ENCODE peak calls at places on chromosome 4, in seven cellular contexts. One of them, this sample, is unnamed.

GRCh38 chr4:183185018-183185417 is 86.0 kb downstream of the WWC2 start:
- DNase-seq in gastrocnemius medialis: no peak
- DNase-seq in choroid plexus epithelial cell: peak; percentile 44
- DNase-seq in uterus: no peak
- DNase-seq in heart right ventricle: no peak
- DNase-seq in kidney epithelial cell: no peak
- DNase-seq in pancreas: no peak
- DNase-seq in this sample: no peak

GRCh38 chr4:6887591-6888371 is 21.8 kb upstream of the TBC1D14 start:
- DNase-seq in pancreas: no peak
- DNase-seq in kidney epithelial cell: no peak
- DNase-seq in heart right ventricle: peak; percentile 64
- DNase-seq in uterus: no peak
- DNase-seq in choroid plexus epithelial cell: peak; percentile 67
- DNase-seq in gastrocnemius medialis: no peak
- DNase-seq in this sample: peak; percentile 45

GRCh38 chr4:122658818-122659295 is 38.0 kb upstream of the IL21 start:
- DNase-seq in choroid plexus epithelial cell: no peak
- DNase-seq in heart right ventricle: no peak
- DNase-seq in uterus: no peak
- DNase-seq in gastrocnemius medialis: no peak
- DNase-seq in pancreas: no peak
- DNase-seq in kidney epithelial cell: no peak
- DNase-seq in this sample: no peak

GRCh38 chr4:98994474-98995182 is 893 bp upstream of the METAP1 start:
- DNase-seq in uterus: no peak
- DNase-seq in gastrocnemius medialis: no peak
- DNase-seq in pancreas: no peak
- DNase-seq in choroid plexus epithelial cell: peak; percentile 44
- DNase-seq in kidney epithelial cell: no peak
- DNase-seq in heart right ventricle: no peak
- DNase-seq in this sample: peak; percentile 34

GRCh38 chr4:139167774-139168444 is 9.1 kb downstream of the ELF2 start:
- DNase-seq in uterus: no peak
- DNase-seq in heart right ventricle: no peak
- DNase-seq in choroid plexus epithelial cell: peak; percentile 71
- DNase-seq in kidney epithelial cell: no peak
- DNase-seq in gastrocnemius medialis: no peak
- DNase-seq in pancreas: no peak
- DNase-seq in this sample: no peak

GRCh38 chr4:126404549-126404948 is 1089.8 kb downstream of the FAT4 start:
- DNase-seq in pancreas: no peak
- DNase-seq in uterus: no peak
- DNase-seq in choroid plexus epithelial cell: peak; percentile 12
- DNase-seq in gastrocnemius medialis: no peak
- DNase-seq in heart right ventricle: no peak
- DNase-seq in kidney epithelial cell: no peak
- DNase-seq in this sample: no peak

GRCh38 chr4:17309567-17310268 is 202.2 kb downstream of the QDPR start:
- DNase-seq in choroid plexus epithelial cell: peak; percentile 37
- DNase-seq in pancreas: no peak
- DNase-seq in kidney epithelial cell: no peak
- DNase-seq in heart right ventricle: no peak
- DNase-seq in gastrocnemius medialis: no peak
- DNase-seq in uterus: no peak
- DNase-seq in this sample: no peak

GRCh38 chr4:141654098-141654497 is 17.7 kb downstream of the IL15 start:
- DNase-seq in choroid plexus epithelial cell: peak; percentile 25
- DNase-seq in gastrocnemius medialis: no peak
- DNase-seq in heart right ventricle: peak; percentile 38
- DNase-seq in uterus: peak; percentile 22
- DNase-seq in pancreas: peak; percentile 6
- DNase-seq in kidney epithelial cell: no peak
- DNase-seq in this sample: no peak

DNA sequence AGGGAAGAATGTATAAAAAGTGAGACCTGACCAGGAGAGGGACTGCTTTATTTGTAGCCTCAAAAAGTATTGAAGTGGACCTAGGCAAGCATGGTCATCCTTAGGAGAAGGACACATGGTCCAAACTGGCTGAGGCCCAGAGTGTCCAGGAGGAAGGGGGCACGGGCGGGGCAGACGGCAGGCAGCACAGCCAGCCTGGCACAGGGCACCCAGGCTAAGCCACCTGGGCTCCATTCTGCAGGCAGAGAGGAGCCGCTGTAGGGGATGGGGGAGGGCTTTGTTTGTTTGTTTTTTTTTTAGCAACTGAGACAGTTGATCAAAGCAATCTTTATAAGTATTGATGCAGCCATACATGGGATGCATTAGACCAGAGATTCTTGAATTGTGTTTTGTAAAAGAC is 188.6 kb downstream of the PRDM5 start:
- DNase-seq in heart right ventricle: no peak
- DNase-seq in choroid plexus epithelial cell: no peak
- DNase-seq in kidney epithelial cell: no peak
- DNase-seq in pancreas: no peak
- DNase-seq in gastrocnemius medialis: no peak
- DNase-seq in uterus: no peak
- DNase-seq in this sample: peak; percentile 27
- TF ChIP-seq CTCF in heart right ventricle: no peak
- TF ChIP-seq CTCF in choroid plexus epithelial cell: no peak
- TF ChIP-seq CTCF in kidney epithelial cell: no peak
- TF ChIP-seq CTCF in pancreas: no peak
- TF ChIP-seq CTCF in gastrocnemius medialis: no peak
- TF ChIP-seq CTCF in uterus: no peak
- TF ChIP-seq CTCF in this sample: no peak

GRCh38 chr4:137283737-137284136 is 248.6 kb downstream of the PCDH18 start:
- DNase-seq in gastrocnemius medialis: no peak
- DNase-seq in kidney epithelial cell: no peak
- DNase-seq in heart right ventricle: no peak
- DNase-seq in uterus: no peak
- DNase-seq in pancreas: no peak
- DNase-seq in choroid plexus epithelial cell: peak; percentile 75
- DNase-seq in this sample: no peak
- TF ChIP-seq CTCF in gastrocnemius medialis: no peak
- TF ChIP-seq CTCF in kidney epithelial cell: peak; percentile 30
- TF ChIP-seq CTCF in heart right ventricle: peak; percentile 40
- TF ChIP-seq CTCF in uterus: peak; percentile 36
- TF ChIP-seq CTCF in pancreas: no peak
- TF ChIP-seq CTCF in choroid plexus epithelial cell: peak; percentile 65
- TF ChIP-seq CTCF in this sample: no peak

GRCh38 chr4:11218692-11219091 is 210.0 kb downstream of the HS3ST1 start:
- DNase-seq in choroid plexus epithelial cell: peak; percentile 6
- DNase-seq in pancreas: no peak
- DNase-seq in gastrocnemius medialis: no peak
- DNase-seq in kidney epithelial cell: no peak
- DNase-seq in heart right ventricle: no peak
- DNase-seq in uterus: no peak
- DNase-seq in this sample: no peak
- TF ChIP-seq CTCF in choroid plexus epithelial cell: peak; percentile 35
- TF ChIP-seq CTCF in pancreas: no peak
- TF ChIP-seq CTCF in gastrocnemius medialis: no peak
- TF ChIP-seq CTCF in kidney epithelial cell: no peak
- TF ChIP-seq CTCF in heart right ventricle: no peak
- TF ChIP-seq CTCF in uterus: no peak
- TF ChIP-seq CTCF in this sample: no peak

GRCh38 chr4:1013225-1014073 is 2.0 kb downstream of the FGFRL1 start:
- DNase-seq in pancreas: no peak
- DNase-seq in kidney epithelial cell: no peak
- DNase-seq in uterus: no peak
- DNase-seq in heart right ventricle: no peak
- DNase-seq in gastrocnemius medialis: no peak
- DNase-seq in choroid plexus epithelial cell: no peak
- DNase-seq in this sample: peak; percentile 84

GRCh38 chr4:1017211-1017610 is 5.8 kb downstream of the FGFRL1 start:
- DNase-seq in gastrocnemius medialis: no peak
- DNase-seq in heart right ventricle: no peak
- DNase-seq in uterus: no peak
- DNase-seq in pancreas: no peak
- DNase-seq in kidney epithelial cell: no peak
- DNase-seq in choroid plexus epithelial cell: no peak
- DNase-seq in this sample: peak; percentile 61

GRCh38 chr4:1015746-1016145 is 4.3 kb downstream of the FGFRL1 start:
- DNase-seq in uterus: no peak
- DNase-seq in choroid plexus epithelial cell: no peak
- DNase-seq in pancreas: no peak
- DNase-seq in heart right ventricle: no peak
- DNase-seq in kidney epithelial cell: no peak
- DNase-seq in gastrocnemius medialis: no peak
- DNase-seq in this sample: no peak

GRCh38 chr4:1014395-1015167 is 3.2 kb downstream of the FGFRL1 start:
- DNase-seq in kidney epithelial cell: no peak
- DNase-seq in gastrocnemius medialis: no peak
- DNase-seq in heart right ventricle: no peak
- DNase-seq in pancreas: no peak
- DNase-seq in choroid plexus epithelial cell: no peak
- DNase-seq in uterus: no peak
- DNase-seq in this sample: no peak

GRCh38 chr4:1015179-1015578 is 3.8 kb downstream of the FGFRL1 start:
- DNase-seq in kidney epithelial cell: no peak
- DNase-seq in pancreas: no peak
- DNase-seq in heart right ventricle: no peak
- DNase-seq in gastrocnemius medialis: no peak
- DNase-seq in uterus: no peak
- DNase-seq in choroid plexus epithelial cell: no peak
- DNase-seq in this sample: peak; percentile 82
- TF ChIP-seq CTCF in kidney epithelial cell: peak; percentile 16
- TF ChIP-seq CTCF in pancreas: no peak
- TF ChIP-seq CTCF in heart right ventricle: no peak
- TF ChIP-seq CTCF in gastrocnemius medialis: no peak
- TF ChIP-seq CTCF in uterus: no peak
- TF ChIP-seq CTCF in choroid plexus epithelial cell: no peak
- TF ChIP-seq CTCF in this sample: no peak

DNA sequence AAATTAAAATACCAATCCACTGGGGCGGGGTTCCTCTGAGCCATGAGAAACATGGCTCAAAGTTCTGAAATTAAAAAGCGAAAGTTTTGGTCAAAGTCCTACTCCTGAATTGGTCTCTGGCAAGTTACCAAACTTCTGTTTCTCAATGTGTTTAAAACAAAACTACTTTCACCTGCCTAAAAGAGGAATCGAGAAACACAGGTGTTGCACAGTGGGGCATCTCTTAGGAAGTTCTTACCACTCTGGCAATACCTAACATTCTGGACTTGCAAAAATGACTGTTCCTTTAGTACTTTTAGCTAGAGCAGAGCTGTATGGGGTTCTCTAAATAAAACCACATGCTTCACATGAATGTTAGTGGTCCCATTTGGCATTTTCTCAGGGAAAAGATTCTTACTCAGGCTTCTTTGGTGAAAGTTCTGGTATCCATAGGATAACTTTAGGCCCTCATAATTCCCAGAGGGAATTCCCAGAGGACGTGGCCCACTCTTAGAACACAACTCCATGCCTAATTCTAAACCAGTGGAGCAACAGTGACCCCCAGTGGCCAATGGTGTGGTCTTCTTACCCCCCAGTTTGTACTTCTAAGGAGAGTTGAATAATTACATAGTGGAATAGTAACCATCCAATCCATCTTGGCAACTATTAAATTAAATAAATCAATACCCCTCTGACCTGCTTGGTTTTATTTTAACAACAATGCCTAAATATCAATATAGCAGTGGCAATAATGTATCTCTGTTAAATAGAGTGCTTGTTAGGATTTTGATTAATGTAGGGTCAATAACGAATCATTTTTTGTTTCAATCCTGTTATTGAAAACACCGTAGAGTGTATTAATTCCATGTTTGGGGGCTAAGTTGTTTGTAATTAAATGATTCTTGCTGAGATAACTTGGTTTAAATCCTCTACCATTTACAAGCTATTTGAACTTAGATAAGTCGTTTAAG is 21.9 kb downstream of the BMP3 start:
- DNase-seq in heart right ventricle: peak; percentile 16
- DNase-seq in choroid plexus epithelial cell: peak; percentile 74
- DNase-seq in pancreas: peak; percentile 19
- DNase-seq in uterus: no peak
- DNase-seq in gastrocnemius medialis: no peak
- DNase-seq in kidney epithelial cell: no peak
- DNase-seq in this sample: no peak
- TF ChIP-seq CTCF in heart right ventricle: peak; percentile 58
- TF ChIP-seq CTCF in choroid plexus epithelial cell: peak; percentile 87
- TF ChIP-seq CTCF in pancreas: peak; percentile 40
- TF ChIP-seq CTCF in uterus: peak; percentile 23
- TF ChIP-seq CTCF in gastrocnemius medialis: peak; percentile 46
- TF ChIP-seq CTCF in kidney epithelial cell: peak; percentile 85
- TF ChIP-seq CTCF in this sample: peak; percentile 56

GRCh38 chr4:97836662-97837061 is 306.6 kb downstream of the STPG2 start:
- DNase-seq in kidney epithelial cell: no peak
- DNase-seq in pancreas: no peak
- DNase-seq in choroid plexus epithelial cell: no peak
- DNase-seq in heart right ventricle: no peak
- DNase-seq in uterus: no peak
- DNase-seq in gastrocnemius medialis: no peak
- DNase-seq in this sample: no peak
- TF ChIP-seq CTCF in kidney epithelial cell: no peak
- TF ChIP-seq CTCF in pancreas: no peak
- TF ChIP-seq CTCF in choroid plexus epithelial cell: no peak
- TF ChIP-seq CTCF in heart right ventricle: no peak
- TF ChIP-seq CTCF in uterus: no peak
- TF ChIP-seq CTCF in gastrocnemius medialis: no peak
- TF ChIP-seq CTCF in this sample: no peak

DNA sequence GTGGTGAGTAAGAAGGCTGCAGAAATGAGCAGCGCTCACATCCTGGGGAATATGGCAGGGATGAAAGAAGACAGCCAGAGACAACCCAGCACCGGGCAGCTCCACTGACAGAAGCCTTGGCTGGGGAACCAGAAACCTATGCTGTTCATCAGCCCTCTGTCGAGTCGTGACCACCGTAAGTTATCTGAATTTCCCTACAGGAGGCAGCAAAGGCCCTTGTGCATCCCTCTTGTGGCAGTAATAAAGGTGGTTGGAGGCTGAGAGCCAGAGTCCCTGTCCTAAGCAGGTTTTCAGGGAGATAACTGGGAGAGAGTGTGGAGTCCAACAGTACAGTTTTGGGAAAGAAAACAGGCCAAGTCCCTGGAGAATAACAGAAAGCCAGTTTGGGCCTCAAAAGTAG is 194.0 kb upstream of the BOD1L1 start:
- DNase-seq in choroid plexus epithelial cell: peak; percentile 11
- DNase-seq in uterus: no peak
- DNase-seq in kidney epithelial cell: no peak
- DNase-seq in pancreas: no peak
- DNase-seq in heart right ventricle: no peak
- DNase-seq in gastrocnemius medialis: no peak
- DNase-seq in this sample: no peak
- TF ChIP-seq CTCF in choroid plexus epithelial cell: peak; percentile 16
- TF ChIP-seq CTCF in uterus: no peak
- TF ChIP-seq CTCF in kidney epithelial cell: no peak
- TF ChIP-seq CTCF in pancreas: no peak
- TF ChIP-seq CTCF in heart right ventricle: no peak
- TF ChIP-seq CTCF in gastrocnemius medialis: no peak
- TF ChIP-seq CTCF in this sample: no peak

GRCh38 chr4:4358093-4358840 is 28.6 kb upstream of the NSG1 start:
- DNase-seq in heart right ventricle: no peak
- DNase-seq in pancreas: no peak
- DNase-seq in uterus: no peak
- DNase-seq in kidney epithelial cell: no peak
- DNase-seq in choroid plexus epithelial cell: no peak
- DNase-seq in gastrocnemius medialis: no peak
- DNase-seq in this sample: no peak
- TF ChIP-seq CTCF in heart right ventricle: no peak
- TF ChIP-seq CTCF in pancreas: no peak
- TF ChIP-seq CTCF in uterus: no peak
- TF ChIP-seq CTCF in kidney epithelial cell: no peak
- TF ChIP-seq CTCF in choroid plexus epithelial cell: no peak
- TF ChIP-seq CTCF in gastrocnemius medialis: no peak
- TF ChIP-seq CTCF in this sample: no peak